ENCODE peak calls at places on chromosomes 11 and 22, in eight cellular contexts. One of them, this sample, is unnamed.
A peak's percentile ranks its signal among the peaks of the same experiment; 100 is the strongest.

GRCh38 chr22:28474248-28474647 is 205.4 kb downstream of the TTC28 start:
- DNase-seq in K562: no peak
- DNase-seq in pancreas: no peak
- DNase-seq in CD4-positive, CD25-positive, alpha-beta regulatory T cell: no peak
- DNase-seq in mammary epithelial cell: no peak
- DNase-seq in astrocyte: no peak
- DNase-seq in tibial artery: no peak
- DNase-seq in gastrocnemius medialis: no peak
- DNase-seq in this sample: no peak

GRCh38 chr11:32016111-32016510 is 74.8 kb upstream of the RCN1 start:
- DNase-seq in tibial artery: no peak
- DNase-seq in astrocyte: no peak
- DNase-seq in K562: no peak
- DNase-seq in CD4-positive, CD25-positive, alpha-beta regulatory T cell: no peak
- DNase-seq in pancreas: no peak
- DNase-seq in gastrocnemius medialis: no peak
- DNase-seq in mammary epithelial cell: no peak
- DNase-seq in this sample: no peak

GRCh38 chr11:107721207-107721606 is 9.4 kb upstream of the SLN start:
- DNase-seq in tibial artery: no peak
- DNase-seq in gastrocnemius medialis: no peak
- DNase-seq in astrocyte: no peak
- DNase-seq in CD4-positive, CD25-positive, alpha-beta regulatory T cell: no peak
- DNase-seq in pancreas: no peak
- DNase-seq in K562: no peak
- DNase-seq in mammary epithelial cell: no peak
- DNase-seq in this sample: no peak

GRCh38 chr11:100849914-100850235 is 162.8 kb downstream of the ARHGAP42 start:
- DNase-seq in CD4-positive, CD25-positive, alpha-beta regulatory T cell: no peak
- DNase-seq in pancreas: no peak
- DNase-seq in mammary epithelial cell: no peak
- DNase-seq in gastrocnemius medialis: no peak
- DNase-seq in tibial artery: no peak
- DNase-seq in K562: no peak
- DNase-seq in astrocyte: no peak
- DNase-seq in this sample: no peak

GRCh38 chr11:44760917-44761545 is 34.3 kb downstream of the TSPAN18 start:
- DNase-seq in mammary epithelial cell: peak; percentile 66
- DNase-seq in pancreas: no peak
- DNase-seq in astrocyte: peak; percentile 91
- DNase-seq in CD4-positive, CD25-positive, alpha-beta regulatory T cell: no peak
- DNase-seq in K562: peak; percentile 71
- DNase-seq in gastrocnemius medialis: peak; percentile 22
- DNase-seq in tibial artery: peak; percentile 83
- DNase-seq in this sample: peak; percentile 92

GRCh38 chr11:70109903-70110302 is 31.8 kb downstream of the ANO1 start:
- DNase-seq in pancreas: no peak
- DNase-seq in gastrocnemius medialis: no peak
- DNase-seq in astrocyte: no peak
- DNase-seq in tibial artery: no peak
- DNase-seq in CD4-positive, CD25-positive, alpha-beta regulatory T cell: no peak
- DNase-seq in K562: no peak
- DNase-seq in mammary epithelial cell: no peak
- DNase-seq in this sample: no peak

GRCh38 chr11:123318623-123319022 is 111.4 kb upstream of the GRAMD1B start:
- DNase-seq in gastrocnemius medialis: no peak
- DNase-seq in astrocyte: no peak
- DNase-seq in pancreas: no peak
- DNase-seq in tibial artery: no peak
- DNase-seq in CD4-positive, CD25-positive, alpha-beta regulatory T cell: no peak
- DNase-seq in K562: no peak
- DNase-seq in mammary epithelial cell: no peak
- DNase-seq in this sample: no peak

GRCh38 chr11:14974723-14975587 is 2.8 kb upstream of the CALCA start:
- DNase-seq in K562: peak; percentile 54
- DNase-seq in CD4-positive, CD25-positive, alpha-beta regulatory T cell: peak; percentile 75
- DNase-seq in gastrocnemius medialis: no peak
- DNase-seq in pancreas: peak; percentile 16
- DNase-seq in mammary epithelial cell: peak; percentile 33
- DNase-seq in tibial artery: no peak
- DNase-seq in astrocyte: peak; percentile 11
- DNase-seq in this sample: peak; percentile 39

GRCh38 chr11:73625690-73626318 is 20.6 kb upstream of the PLEKHB1 start:
- DNase-seq in pancreas: peak; percentile 68
- DNase-seq in tibial artery: peak; percentile 84
- DNase-seq in astrocyte: peak; percentile 41
- DNase-seq in gastrocnemius medialis: peak; percentile 53
- DNase-seq in CD4-positive, CD25-positive, alpha-beta regulatory T cell: peak; percentile 67
- DNase-seq in mammary epithelial cell: peak; percentile 61
- DNase-seq in K562: peak; percentile 83
- DNase-seq in this sample: peak; percentile 59

GRCh38 chr22:47092896-47093311 is 330.5 kb downstream of the TBC1D22A start:
- DNase-seq in mammary epithelial cell: peak; percentile 11
- DNase-seq in gastrocnemius medialis: no peak
- DNase-seq in tibial artery: peak; percentile 19
- DNase-seq in pancreas: no peak
- DNase-seq in CD4-positive, CD25-positive, alpha-beta regulatory T cell: no peak
- DNase-seq in K562: no peak
- DNase-seq in astrocyte: peak; percentile 85
- DNase-seq in this sample: peak; percentile 36

GRCh38 chr22:48098243-48098935 is 1335.9 kb downstream of the TBC1D22A start:
- DNase-seq in mammary epithelial cell: no peak
- DNase-seq in astrocyte: no peak
- DNase-seq in tibial artery: no peak
- DNase-seq in pancreas: no peak
- DNase-seq in CD4-positive, CD25-positive, alpha-beta regulatory T cell: peak; percentile 87
- DNase-seq in gastrocnemius medialis: no peak
- DNase-seq in K562: no peak
- DNase-seq in this sample: no peak

GRCh38 chr11:123122341-123122740 is 60.4 kb upstream of the HSPA8 start:
- DNase-seq in tibial artery: no peak
- DNase-seq in mammary epithelial cell: peak; percentile 43
- DNase-seq in K562: no peak
- DNase-seq in astrocyte: peak; percentile 20
- DNase-seq in CD4-positive, CD25-positive, alpha-beta regulatory T cell: no peak
- DNase-seq in gastrocnemius medialis: peak; percentile 24
- DNase-seq in pancreas: no peak
- DNase-seq in this sample: peak; percentile 34

GRCh38 chr11:122686106-122686505 is 30.6 kb downstream of the UBASH3B start:
- DNase-seq in astrocyte: no peak
- DNase-seq in CD4-positive, CD25-positive, alpha-beta regulatory T cell: no peak
- DNase-seq in K562: no peak
- DNase-seq in mammary epithelial cell: no peak
- DNase-seq in tibial artery: no peak
- DNase-seq in pancreas: no peak
- DNase-seq in gastrocnemius medialis: no peak
- DNase-seq in this sample: no peak

GRCh38 chr11:120088056-120088455 is 49.9 kb downstream of the TRIM29 start:
- DNase-seq in pancreas: no peak
- DNase-seq in mammary epithelial cell: no peak
- DNase-seq in tibial artery: no peak
- DNase-seq in CD4-positive, CD25-positive, alpha-beta regulatory T cell: no peak
- DNase-seq in gastrocnemius medialis: no peak
- DNase-seq in astrocyte: no peak
- DNase-seq in K562: no peak
- DNase-seq in this sample: no peak

GRCh38 chr11:71940561-71941219 is 11.8 kb downstream of the RNF121 start:
- DNase-seq in K562: no peak
- DNase-seq in gastrocnemius medialis: no peak
- DNase-seq in tibial artery: no peak
- DNase-seq in astrocyte: peak; percentile 55
- DNase-seq in CD4-positive, CD25-positive, alpha-beta regulatory T cell: no peak
- DNase-seq in mammary epithelial cell: no peak
- DNase-seq in pancreas: no peak
- DNase-seq in this sample: no peak

GRCh38 chr11:20110908-20111669 is 49.2 kb downstream of the DBX1 start:
- DNase-seq in CD4-positive, CD25-positive, alpha-beta regulatory T cell: peak; percentile 57
- DNase-seq in K562: peak; percentile 75
- DNase-seq in gastrocnemius medialis: no peak
- DNase-seq in tibial artery: no peak
- DNase-seq in pancreas: peak; percentile 46
- DNase-seq in astrocyte: peak; percentile 98
- DNase-seq in mammary epithelial cell: peak; percentile 93
- DNase-seq in this sample: peak; percentile 73

GRCh38 chr11:69211540-69212120 is 55.9 kb downstream of the SMIM38 start:
- DNase-seq in K562: no peak
- DNase-seq in tibial artery: peak; percentile 11
- DNase-seq in CD4-positive, CD25-positive, alpha-beta regulatory T cell: no peak
- DNase-seq in mammary epithelial cell: no peak
- DNase-seq in pancreas: no peak
- DNase-seq in astrocyte: no peak
- DNase-seq in gastrocnemius medialis: no peak
- DNase-seq in this sample: no peak

GRCh38 chr11:124115782-124116616 is 749 bp downstream of the VWA5A start:
- DNase-seq in pancreas: peak; percentile 27
- DNase-seq in astrocyte: no peak
- DNase-seq in CD4-positive, CD25-positive, alpha-beta regulatory T cell: peak; percentile 22
- DNase-seq in mammary epithelial cell: peak; percentile 12
- DNase-seq in K562: peak; percentile 13
- DNase-seq in tibial artery: no peak
- DNase-seq in gastrocnemius medialis: no peak
- DNase-seq in this sample: no peak

GRCh38 chr22:30802202-30803166 is 107.8 kb downstream of the OSBP2 start:
- DNase-seq in CD4-positive, CD25-positive, alpha-beta regulatory T cell: peak; percentile 78
- DNase-seq in K562: peak; percentile 81
- DNase-seq in gastrocnemius medialis: peak; percentile 34
- DNase-seq in tibial artery: peak; percentile 90
- DNase-seq in pancreas: peak; percentile 86
- DNase-seq in mammary epithelial cell: peak; percentile 95
- DNase-seq in astrocyte: peak; percentile 81
- DNase-seq in this sample: peak; percentile 77

GRCh38 chr22:46830001-46830715 is 67.7 kb downstream of the TBC1D22A start:
- DNase-seq in mammary epithelial cell: peak; percentile 14
- DNase-seq in gastrocnemius medialis: no peak
- DNase-seq in astrocyte: peak; percentile 77
- DNase-seq in K562: no peak
- DNase-seq in tibial artery: peak; percentile 77
- DNase-seq in pancreas: no peak
- DNase-seq in CD4-positive, CD25-positive, alpha-beta regulatory T cell: no peak
- DNase-seq in this sample: peak; percentile 76

GRCh38 chr11:131745405-131745804 is 375.0 kb downstream of the NTM start:
- DNase-seq in tibial artery: no peak
- DNase-seq in mammary epithelial cell: no peak
- DNase-seq in pancreas: no peak
- DNase-seq in CD4-positive, CD25-positive, alpha-beta regulatory T cell: no peak
- DNase-seq in astrocyte: peak; percentile 77
- DNase-seq in K562: no peak
- DNase-seq in gastrocnemius medialis: no peak
- DNase-seq in this sample: peak; percentile 78

GRCh38 chr11:44306469-44307244 is 3.3 kb downstream of the ALX4 start:
- DNase-seq in K562: no peak
- DNase-seq in gastrocnemius medialis: no peak
- DNase-seq in tibial artery: no peak
- DNase-seq in astrocyte: no peak
- DNase-seq in pancreas: no peak
- DNase-seq in CD4-positive, CD25-positive, alpha-beta regulatory T cell: no peak
- DNase-seq in mammary epithelial cell: no peak
- DNase-seq in this sample: no peak

DNA sequence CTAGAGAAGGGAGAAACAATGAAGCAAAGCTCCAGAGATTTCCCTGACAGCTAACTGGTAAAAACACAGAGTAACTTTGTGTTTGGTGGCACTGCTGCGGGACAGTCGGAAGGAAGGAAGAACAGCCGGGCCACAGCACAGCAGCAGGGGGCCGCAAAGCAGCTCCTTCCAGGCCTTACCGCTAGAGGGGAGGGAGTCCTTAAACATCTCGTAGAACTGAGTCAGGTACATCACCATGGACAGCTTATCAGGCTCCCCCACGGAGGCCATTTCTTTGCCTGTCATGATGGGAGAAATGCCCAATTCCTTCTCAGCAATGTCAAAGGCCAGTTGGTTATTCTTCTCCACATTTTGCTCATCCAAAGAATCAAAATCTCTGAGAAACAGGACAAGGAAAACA is 114.6 kb upstream of the BID start:
- DNase-seq in astrocyte: peak; percentile 14
- DNase-seq in CD4-positive, CD25-positive, alpha-beta regulatory T cell: no peak
- DNase-seq in pancreas: no peak
- DNase-seq in tibial artery: no peak
- DNase-seq in mammary epithelial cell: no peak
- DNase-seq in K562: peak; percentile 81
- DNase-seq in gastrocnemius medialis: no peak
- DNase-seq in this sample: peak; percentile 16
- H3K36me3 ChIP-seq in astrocyte: peaks cover 16% of the 10 kb centered on the region
- H3K36me3 ChIP-seq in CD4-positive, CD25-positive, alpha-beta regulatory T cell: peaks cover 70% of the 10 kb centered on the region
- H3K36me3 ChIP-seq in pancreas: no peaks in the 10 kb centered on the region
- H3K36me3 ChIP-seq in tibial artery: peaks cover 54% of the 10 kb centered on the region
- H3K36me3 ChIP-seq in mammary epithelial cell: peaks cover 35% of the 10 kb centered on the region
- H3K36me3 ChIP-seq in K562: peaks cover 64% of the 10 kb centered on the region
- H3K36me3 ChIP-seq in gastrocnemius medialis: peaks cover 7% of the 10 kb centered on the region
- H3K36me3 ChIP-seq in this sample: peaks cover 7% of the 10 kb centered on the region

GRCh38 chr11:77435972-77436371 is 37.9 kb downstream of the PAK1 start:
- DNase-seq in astrocyte: no peak
- DNase-seq in K562: no peak
- DNase-seq in mammary epithelial cell: no peak
- DNase-seq in CD4-positive, CD25-positive, alpha-beta regulatory T cell: no peak
- DNase-seq in gastrocnemius medialis: no peak
- DNase-seq in tibial artery: no peak
- DNase-seq in pancreas: no peak
- DNase-seq in this sample: no peak
- H3K4me3 ChIP-seq in astrocyte: no peak overlapping the region
- H3K4me3 ChIP-seq in K562: no peak overlapping the region
- H3K4me3 ChIP-seq in mammary epithelial cell: no peak overlapping the region
- H3K4me3 ChIP-seq in CD4-positive, CD25-positive, alpha-beta regulatory T cell: no peak overlapping the region
- H3K4me3 ChIP-seq in gastrocnemius medialis: no peak overlapping the region
- H3K4me3 ChIP-seq in tibial artery: no peak overlapping the region
- H3K4me3 ChIP-seq in pancreas: no peak overlapping the region
- H3K4me3 ChIP-seq in this sample: no peak overlapping the region

GRCh38 chr22:20567371-20567847 is 60.0 kb downstream of the MED15 start:
- DNase-seq in K562: no peak
- DNase-seq in CD4-positive, CD25-positive, alpha-beta regulatory T cell: no peak
- DNase-seq in astrocyte: peak; percentile 69
- DNase-seq in gastrocnemius medialis: no peak
- DNase-seq in mammary epithelial cell: peak; percentile 79
- DNase-seq in pancreas: no peak
- DNase-seq in tibial artery: no peak
- DNase-seq in this sample: no peak
- H3K36me3 ChIP-seq in K562: peaks cover 92% of the 10 kb centered on the region
- H3K36me3 ChIP-seq in CD4-positive, CD25-positive, alpha-beta regulatory T cell: peaks cover 44% of the 10 kb centered on the region
- H3K36me3 ChIP-seq in astrocyte: peaks cover 50% of the 10 kb centered on the region
- H3K36me3 ChIP-seq in gastrocnemius medialis: peaks cover 60% of the 10 kb centered on the region
- H3K36me3 ChIP-seq in mammary epithelial cell: peaks cover 39% of the 10 kb centered on the region
- H3K36me3 ChIP-seq in pancreas: peaks cover 19% of the 10 kb centered on the region
- H3K36me3 ChIP-seq in tibial artery: peaks cover 33% of the 10 kb centered on the region
- H3K36me3 ChIP-seq in this sample: peaks cover 81% of the 10 kb centered on the region

GRCh38 chr11:61683961-61684869 is 4.0 kb downstream of the DAGLA start:
- DNase-seq in K562: no peak
- DNase-seq in mammary epithelial cell: no peak
- DNase-seq in gastrocnemius medialis: no peak
- DNase-seq in pancreas: no peak
- DNase-seq in astrocyte: peak; percentile 72
- DNase-seq in tibial artery: no peak
- DNase-seq in CD4-positive, CD25-positive, alpha-beta regulatory T cell: peak; percentile 75
- DNase-seq in this sample: no peak
- H3K4me3 ChIP-seq in K562: no peak overlapping the region
- H3K4me3 ChIP-seq in mammary epithelial cell: no peak overlapping the region
- H3K4me3 ChIP-seq in gastrocnemius medialis: no peak overlapping the region
- H3K4me3 ChIP-seq in pancreas: no peak overlapping the region
- H3K4me3 ChIP-seq in astrocyte: peak overlapping the region; percentile 14
- H3K4me3 ChIP-seq in tibial artery: no peak overlapping the region
- H3K4me3 ChIP-seq in CD4-positive, CD25-positive, alpha-beta regulatory T cell: peak overlapping the region; percentile 47
- H3K4me3 ChIP-seq in this sample: peak overlapping the region; percentile 18